ENCODE peak calls at places on chromosomes 4 and X, in six cellular contexts. P is foreskin fibroblast, C is progenitor cell of endocrine pancreas, N is vagina, G is fibroblast of the aortic adventitia, Q is AG04450. W is an unnamed sample.

GRCh38 chr4:80454040-80454439 is 118.5 kb downstream of the CFAP299 start:
- DNase-seq in P (no peak), C (no peak), N (no peak), G (peak; percentile 22), Q (no peak), W (no peak)

GRCh38 chr4:182699825-182700224 is 217.4 kb downstream of the DCTD start:
- DNase-seq in P (no peak), C (no peak), N (no peak), G (no peak), Q (no peak), W (no peak)

GRCh38 chrX:24858004-24858746 is 157.6 kb downstream of the ARX start:
- DNase-seq in P (peak; percentile 62), C (no peak), N (no peak), G (peak; percentile 57), Q (no peak), W (no peak)

GRCh38 chr4:108272566-108272965 is 103.8 kb upstream of the LEF1 start:
- DNase-seq in P (peak; percentile 7), C (no peak), N (no peak), G (no peak), Q (peak; percentile 48), W (no peak)

GRCh38 chr4:132548463-132548862 is 600.6 kb upstream of the PCDH10 start:
- DNase-seq in P (no peak), C (no peak), N (no peak), G (no peak), Q (no peak), W (no peak)

GRCh38 chr4:130393246-130394041 is 1297.5 kb downstream of the C4orf33 start:
- DNase-seq in P (peak; percentile 33), C (no peak), N (no peak), G (peak; percentile 76), Q (no peak), W (no peak)

GRCh38 chr4:81319657-81320056 is 104.6 kb upstream of the PRKG2 start:
- DNase-seq in P (no peak), C (no peak), N (no peak), G (no peak), Q (no peak), W (no peak)

GRCh38 chrX:69000857-69001256 is 164.4 kb downstream of the PJA1 start:
- DNase-seq in P (no peak), C (no peak), N (no peak), G (no peak), Q (no peak), W (no peak)

GRCh38 chr4:10013722-10014121 is 7.6 kb downstream of the SLC2A9 start:
- DNase-seq in P (no peak), C (no peak), N (no peak), G (no peak), Q (no peak), W (no peak)

GRCh38 chr4:87633239-87633638 is 16.8 kb upstream of the DMP1 start:
- DNase-seq in P (no peak), C (no peak), N (no peak), G (peak; percentile 64), Q (no peak), W (no peak)

GRCh38 chr4:42655921-42656735 is 777 bp downstream of the ATP8A1 start:
- DNase-seq in P (peak; percentile 1), C (peak; percentile 38), N (no peak), G (no peak), Q (no peak), W (peak; percentile 59)

GRCh38 chrX:47218920-47219815 is 687 bp downstream of the CDK16 start:
- DNase-seq in P (no peak), C (peak; percentile 59), N (no peak), G (no peak), Q (no peak), W (no peak)

GRCh38 chr4:103008875-103009729 is 10.4 kb downstream of the SLC9B1 start:
- DNase-seq in P (peak; percentile 48), C (no peak), N (no peak), G (peak; percentile 86), Q (peak; percentile 50), W (no peak)

GRCh38 chrX:24760601-24761000 is 66.9 kb downstream of the POLA1 start:
- DNase-seq in P (peak; percentile 17), C (no peak), N (no peak), G (peak; percentile 55), Q (peak; percentile 23), W (no peak)

GRCh38 chrX:40209951-40210617 is 112.3 kb upstream of the BCOR start:
- DNase-seq in P (peak; percentile 27), C (no peak), N (no peak), G (peak; percentile 27), Q (no peak), W (no peak)

GRCh38 chr4:147408189-147408588 is 72.7 kb upstream of the EDNRA start:
- DNase-seq in P (no peak), C (no peak), N (no peak), G (peak; percentile 14), Q (no peak), W (no peak)

GRCh38 chr4:156838761-156839160 is 132.8 kb downstream of the PDGFC start:
- DNase-seq in P (no peak), C (no peak), N (no peak), G (peak; percentile 24), Q (no peak), W (no peak)

DNA sequence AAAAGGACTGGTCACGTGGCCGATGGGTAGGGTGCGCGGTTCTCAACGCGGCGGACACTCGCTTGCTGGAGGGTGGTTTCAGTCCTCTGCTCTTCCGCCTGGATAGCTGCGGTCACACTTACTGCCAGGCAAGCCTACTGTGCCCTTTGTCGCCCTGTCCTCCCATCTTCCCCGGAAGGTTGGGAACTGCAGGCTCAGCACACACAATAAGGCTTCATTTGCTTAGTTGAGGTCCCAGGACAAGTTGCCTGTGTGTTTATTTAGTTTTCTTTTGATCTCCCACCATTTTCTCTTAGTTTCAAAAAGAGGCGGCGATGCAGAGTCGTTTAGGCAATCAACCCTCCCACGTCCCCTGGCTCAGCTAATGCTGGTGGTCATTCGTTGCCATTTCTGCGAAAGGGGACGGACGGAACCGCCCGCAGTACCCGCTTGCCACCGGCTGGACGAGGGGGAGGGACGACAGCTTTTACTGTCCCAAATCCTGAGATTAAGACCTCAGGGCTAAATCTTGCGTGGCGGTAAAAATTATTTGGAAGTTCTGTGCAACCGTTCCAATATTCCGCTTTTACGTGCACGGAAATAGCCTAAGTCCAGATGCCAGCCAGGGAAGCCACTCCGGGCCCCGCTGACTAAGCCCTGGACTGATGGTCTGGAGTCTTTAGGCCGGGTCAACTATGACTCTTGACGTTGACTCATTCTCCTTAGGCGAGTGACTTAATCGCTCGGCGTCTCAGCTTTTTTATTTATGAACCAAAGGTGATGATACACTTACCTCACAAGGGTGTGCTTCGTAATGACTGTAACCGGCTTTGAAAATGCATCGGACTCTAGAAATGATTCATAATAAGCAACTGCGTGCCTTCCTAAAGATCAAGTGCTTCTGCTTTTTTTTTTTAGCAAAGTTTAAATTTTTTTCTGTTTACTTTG is 671 bp upstream of the EIF4E start:
- DNase-seq in P (peak; percentile 98), C (peak; percentile 15), N (peak; percentile 91), G (peak; percentile 91), Q (peak; percentile 81), W (no peak)
- TF ChIP-seq CTCF in P (no peak), C (no peak), N (peak; percentile 8), G (peak; percentile 30), Q (no peak), W (no peak)

DNA sequence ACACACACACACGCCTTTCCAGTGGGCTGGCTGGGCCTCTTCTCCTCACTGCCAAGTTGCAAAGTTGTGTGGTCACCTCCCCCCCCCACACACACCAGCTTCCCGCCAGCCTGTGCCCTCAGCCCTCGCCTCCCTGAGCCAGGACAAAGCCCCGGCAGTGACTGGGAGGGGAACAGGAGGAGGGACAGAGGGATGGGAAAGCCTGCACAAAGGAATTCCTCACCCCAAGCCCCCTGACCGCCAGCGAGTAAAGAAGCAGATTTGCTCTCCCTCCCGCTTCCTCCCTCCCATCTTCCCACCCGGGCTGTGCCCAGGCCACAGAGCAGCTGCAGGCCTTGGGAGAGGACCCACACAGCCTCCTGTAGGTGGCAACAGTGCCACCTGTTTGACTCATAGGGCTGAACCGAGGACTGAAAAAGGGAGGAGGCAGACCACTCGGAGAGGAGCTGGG is at the start of gene GDPD2:
- DNase-seq in P (no peak), C (no peak), N (no peak), G (peak; percentile 35), Q (no peak), W (no peak)
- TF ChIP-seq CTCF in P (no peak), C (peak; percentile 49), N (no peak), G (no peak), Q (peak; percentile 27), W (no peak)

GRCh38 chr4:1746265-1746691 is 25.0 kb downstream of the TACC3 start:
- DNase-seq in P (peak; percentile 51), C (peak; percentile 98), N (no peak), G (peak; percentile 59), Q (no peak), W (peak; percentile 93)
- TF ChIP-seq CTCF in P (peak; percentile 78), C (peak; percentile 97), N (no peak), G (peak; percentile 89), Q (peak; percentile 86), W (peak; percentile 93)

GRCh38 chr4:138507527-138507926 is 265.4 kb upstream of the SLC7A11 start:
- DNase-seq in P (peak; percentile 65), C (no peak), N (no peak), G (peak; percentile 65), Q (peak; percentile 32), W (no peak)
- TF ChIP-seq CTCF in P (no peak), C (no peak), N (no peak), G (no peak), Q (no peak), W (no peak)

W was measured in mesothelial cell of epicardium.